ENCODE peak calls at places on chromosome 7, in nine cellular contexts. A is NCI-H1436, B is NCI-H1105 treated with DMSO at 0.1 percent for 48 hours, P is NCI-H1694 treated with DMSO at 0.1 percent for 48 hours, M is ureter, V is Calu3, N is C1 segment of cervical spinal cord, G is NCI-H2107, C is right atrium auricular region. R is an unnamed sample.

GRCh38 chr7:104029765-104030164 is 40.3 kb upstream of the RELN start:
- DNase-seq in A (no peak), G (no peak), M (no peak), B (no peak), N (no peak), C (no peak), V (no peak), P (no peak), R (no peak)

GRCh38 chr7:129047761-129048160 is 7.2 kb downstream of the TNPO3 start:
- DNase-seq in V (no peak), C (no peak), G (no peak), M (no peak), B (no peak), N (no peak), P (no peak), A (no peak), R (no peak)

GRCh38 chr7:71236488-71237179 is 104.7 kb downstream of the GALNT17 start:
- DNase-seq in G (no peak), V (no peak), P (no peak), N (no peak), A (no peak), C (no peak), B (peak), M (no peak), R (no peak)

GRCh38 chr7:103795787-103796186 is 193.7 kb downstream of the RELN start:
- DNase-seq in C (no peak), B (peak), N (no peak), V (no peak), A (no peak), G (no peak), M (no peak), P (no peak), R (no peak)

GRCh38 chr7:12635830-12636229 is 51.6 kb upstream of the ARL4A start:
- DNase-seq in M (no peak), V (no peak), G (no peak), C (no peak), P (no peak), B (no peak), N (no peak), A (no peak), R (peak)

GRCh38 chr7:12584940-12585339 is 14.4 kb downstream of the SCIN start:
- DNase-seq in A (no peak), G (no peak), P (no peak), N (peak), B (no peak), V (peak), C (no peak), M (peak), R (no peak)

GRCh38 chr7:113033959-113034358 is 52.7 kb downstream of the GPR85 start:
- DNase-seq in V (no peak), C (no peak), M (no peak), B (no peak), P (no peak), A (no peak), N (no peak), G (no peak), R (no peak)

GRCh38 chr7:36305648-36306047 is 84.0 kb upstream of the ANLN start:
- DNase-seq in C (no peak), A (no peak), V (no peak), P (no peak), N (no peak), B (no peak), G (no peak), M (peak), R (no peak)

GRCh38 chr7:12649348-12649747 is 38.1 kb upstream of the ARL4A start:
- DNase-seq in N (no peak), M (no peak), P (no peak), V (no peak), G (no peak), A (no peak), C (no peak), B (no peak), R (no peak)

GRCh38 chr7:132518102-132518838 is 58.0 kb downstream of the PLXNA4 start:
- DNase-seq in C (no peak), N (no peak), V (peak), A (no peak), P (peak), G (no peak), M (no peak), B (no peak), R (peak)

GRCh38 chr7:38453826-38454225 is 177.3 kb downstream of the AMPH start:
- DNase-seq in P (no peak), G (no peak), M (no peak), B (no peak), C (no peak), N (no peak), A (no peak), V (no peak), R (no peak)

GRCh38 chr7:115754226-115754625 is 276.3 kb downstream of the TFEC start:
- DNase-seq in B (no peak), A (no peak), C (no peak), P (no peak), G (no peak), N (no peak), M (no peak), V (no peak), R (no peak)

GRCh38 chr7:132430863-132431822 is 145.1 kb downstream of the PLXNA4 start:
- DNase-seq in C (peak), V (peak), P (no peak), B (no peak), N (no peak), G (no peak), M (peak), A (no peak), R (peak)

GRCh38 chr7:33500590-33500989 is 371.2 kb downstream of the BBS9 start:
- DNase-seq in N (no peak), C (no peak), G (no peak), M (no peak), B (no peak), A (no peak), P (no peak), V (no peak), R (no peak)

GRCh38 chr7:5408777-5409176 is 14.9 kb downstream of the TNRC18 start:
- DNase-seq in A (no peak), N (no peak), M (no peak), P (no peak), C (no peak), V (no peak), B (no peak), G (no peak), R (no peak)

GRCh38 chr7:36119005-36119711 is 33.9 kb upstream of the EEPD1 start:
- DNase-seq in C (no peak), N (no peak), M (peak), P (no peak), B (no peak), V (peak), G (no peak), A (no peak), R (no peak)

GRCh38 chr7:144720139-144720538 is 115.7 kb downstream of the TPK1 start:
- DNase-seq in M (no peak), V (peak), B (no peak), A (no peak), N (no peak), G (no peak), C (no peak), P (no peak), R (no peak)

GRCh38 chr7:5500056-5500776 is 76.6 kb upstream of the TNRC18 start:
- DNase-seq in M (no peak), B (no peak), G (no peak), C (no peak), N (no peak), V (no peak), A (no peak), P (no peak), R (no peak)

GRCh38 chr7:157405914-157406810 is 69.4 kb downstream of the DNAJB6 start:
- DNase-seq in C (no peak), N (no peak), P (no peak), M (no peak), V (no peak), B (no peak), G (no peak), A (no peak), R (no peak)

GRCh38 chr7:84123903-84124573 is 70.6 kb downstream of the SEMA3A start:
- DNase-seq in C (no peak), B (no peak), P (no peak), M (no peak), A (no peak), N (no peak), G (no peak), V (no peak), R (no peak)

GRCh38 chr7:151060113-151060415 is 675 bp downstream of the SLC4A2 start:
- DNase-seq in B (no peak), M (no peak), P (no peak), A (no peak), C (no peak), N (no peak), G (no peak), V (no peak), R (no peak)

GRCh38 chr7:15461576-15461975 is 100.2 kb downstream of the AGMO start:
- DNase-seq in A (no peak), N (no peak), C (no peak), G (no peak), P (no peak), V (no peak), B (no peak), M (no peak), R (no peak)

GRCh38 chr7:68865351-68865885 is 732.9 kb upstream of the AUTS2 start:
- DNase-seq in G (no peak), A (no peak), P (no peak), V (no peak), C (no peak), B (no peak), N (no peak), M (no peak), R (no peak)